ENCODE peak calls at places on chromosome 1, in nine cellular contexts. O is breast epithelium, Y is stomach, U is transverse colon, A is K562, I is GM12878, Z is body of pancreas, B is tibial nerve, V is HCT116. W is an unnamed sample. For H3K4me1, the result is how much of the 10 kb centered on the place peaks cover.

GRCh38 chr1:225852413-225853119 is 29.6 kb downstream of the TMEM63A start:
- DNase-seq in O (no peak), Y (no peak), U (no peak), A (no peak), I (no peak), Z (no peak), B (no peak), V (no peak), W (no peak)

GRCh38 chr1:212918751-212919150 is 31.6 kb upstream of the VASH2 start:
- DNase-seq in O (no peak), Y (no peak), U (no peak), A (no peak), I (no peak), Z (no peak), B (no peak), V (no peak), W (no peak)

GRCh38 chr1:235759336-235759735 is 107.4 kb downstream of the LYST start:
- DNase-seq in O (no peak), Y (no peak), U (no peak), A (no peak), I (no peak), Z (no peak), B (no peak), V (no peak), W (no peak)

GRCh38 chr1:72366473-72366872 is 84.1 kb upstream of the NEGR1 start:
- DNase-seq in O (no peak), Y (no peak), U (no peak), A (no peak), I (no peak), Z (no peak), B (peak), V (no peak), W (no peak)

GRCh38 chr1:2906105-2906504 is 104.6 kb upstream of the TTC34 start:
- DNase-seq in O (no peak), Y (no peak), U (no peak), A (no peak), I (no peak), Z (no peak), B (no peak), V (no peak), W (no peak)

GRCh38 chr1:218886472-218886871 is 287.2 kb upstream of the LYPLAL1 start:
- DNase-seq in O (no peak), Y (no peak), U (no peak), A (no peak), I (no peak), Z (no peak), B (peak), V (no peak), W (peak)

GRCh38 chr1:216173315-216173714 is 249.9 kb downstream of the USH2A start:
- DNase-seq in O (no peak), Y (no peak), U (no peak), A (no peak), I (no peak), Z (no peak), B (no peak), V (no peak), W (no peak)

GRCh38 chr1:206725053-206725963 is 40.6 kb downstream of the MAPKAPK2 start:
- DNase-seq in O (no peak), Y (peak), U (peak), A (peak), I (no peak), Z (peak), B (no peak), V (peak), W (no peak)

GRCh38 chr1:202998836-202999750 is 8.1 kb upstream of the TMEM183A start:
- DNase-seq in O (no peak), Y (peak), U (peak), A (peak), I (peak), Z (peak), B (peak), V (peak), W (peak)

GRCh38 chr1:162530318-162530984 is 31.1 kb upstream of the UAP1 start:
- DNase-seq in O (no peak), Y (no peak), U (peak), A (no peak), I (peak), Z (no peak), B (no peak), V (no peak), W (no peak)

GRCh38 chr1:104163912-104164476 is 414.3 kb downstream of the AMY1C start:
- DNase-seq in O (no peak), Y (no peak), U (no peak), A (no peak), I (no peak), Z (no peak), B (no peak), V (no peak), W (no peak)

GRCh38 chr1:233166896-233167295 is 128.6 kb downstream of the PCNX2 start:
- DNase-seq in O (no peak), Y (no peak), U (no peak), A (no peak), I (no peak), Z (no peak), B (no peak), V (no peak), W (no peak)

GRCh38 chr1:90851711-90852050 is 134.6 kb upstream of the BARHL2 start:
- DNase-seq in O (no peak), Y (no peak), U (no peak), A (no peak), I (no peak), Z (no peak), B (no peak), V (no peak), W (no peak)

GRCh38 chr1:206709772-206710456 is 25.2 kb downstream of the MAPKAPK2 start:
- DNase-seq in O (no peak), Y (no peak), U (no peak), A (peak), I (no peak), Z (no peak), B (no peak), V (no peak), W (no peak)

GRCh38 chr1:2998503-2999100 is 22.7 kb upstream of the ACTRT2 start:
- DNase-seq in O (peak), Y (no peak), U (no peak), A (no peak), I (no peak), Z (no peak), B (no peak), V (no peak), W (no peak)

GRCh38 chr1:185499986-185500626 is 183.1 kb upstream of the IVNS1ABP start:
- DNase-seq in O (no peak), Y (no peak), U (no peak), A (no peak), I (no peak), Z (no peak), B (no peak), V (no peak), W (no peak)

GRCh38 chr1:19439464-19440171 is 45.7 kb downstream of the CAPZB start:
- DNase-seq in O (no peak), Y (no peak), U (no peak), A (peak), I (no peak), Z (no peak), B (no peak), V (no peak), W (no peak)

GRCh38 chr1:147266381-147266780 is 23.9 kb downstream of the CHD1L start:
- DNase-seq in O (no peak), Y (no peak), U (no peak), A (no peak), I (no peak), Z (no peak), B (no peak), V (no peak), W (no peak)
- H3K27ac ChIP-seq in O (no peak), Y (no peak), U (no peak), A (no peak), I (no peak), Z (no peak), B (no peak), V (no peak), W (no peak)

DNA sequence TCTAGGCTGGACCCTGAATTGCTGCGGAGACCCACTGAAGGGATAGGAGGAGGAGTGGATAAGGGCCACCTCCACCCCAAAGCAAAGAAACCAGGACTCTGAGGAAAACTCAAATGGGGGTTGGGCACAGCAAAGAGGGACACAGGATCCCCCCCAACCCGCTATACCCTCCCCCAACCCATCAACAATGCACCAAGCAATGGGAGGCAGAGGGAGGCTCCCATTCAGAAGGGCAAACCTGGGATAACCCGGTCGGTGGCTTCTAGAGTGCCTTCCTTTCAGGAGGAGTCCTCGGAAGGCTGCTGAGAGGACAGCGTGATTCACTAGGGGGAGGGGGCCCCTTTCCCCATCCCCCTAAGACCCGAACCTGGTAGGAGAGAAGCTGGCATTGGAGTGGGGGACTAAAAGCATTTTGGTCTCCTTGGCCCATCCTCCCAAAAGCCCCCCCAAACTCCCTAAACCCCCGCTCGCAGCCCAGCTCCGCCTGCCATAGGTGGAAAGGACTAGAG is 1.3 kb downstream of the MEF2D start:
- DNase-seq in O (no peak), Y (peak), U (peak), A (no peak), I (no peak), Z (no peak), B (no peak), V (no peak), W (no peak)
- H3K4me1 ChIP-seq in O (half or more), Y (half or more), U (half or more), A (half or more), I (half or more), Z (half or more), B (half or more), V (half or more), W (under half)

GRCh38 chr1:26168410-26169167 is at the start of gene C1orf232:
- DNase-seq in O (no peak), Y (no peak), U (no peak), A (no peak), I (no peak), Z (peak), B (no peak), V (no peak), W (no peak)

GRCh38 chr1:26170472-26170821 is 739 bp downstream of the ZNF593 start:
- DNase-seq in O (no peak), Y (no peak), U (no peak), A (no peak), I (no peak), Z (no peak), B (no peak), V (no peak), W (no peak)

GRCh38 chr1:26171084-26172072 is at the start of gene ZNF593OS:
- DNase-seq in O (no peak), Y (no peak), U (no peak), A (peak), I (no peak), Z (no peak), B (no peak), V (no peak), W (no peak)

GRCh38 chr1:26169201-26169600 is 438 bp upstream of the C1orf232 start:
- DNase-seq in O (no peak), Y (no peak), U (no peak), A (no peak), I (no peak), Z (no peak), B (no peak), V (no peak), W (no peak)

DNA sequence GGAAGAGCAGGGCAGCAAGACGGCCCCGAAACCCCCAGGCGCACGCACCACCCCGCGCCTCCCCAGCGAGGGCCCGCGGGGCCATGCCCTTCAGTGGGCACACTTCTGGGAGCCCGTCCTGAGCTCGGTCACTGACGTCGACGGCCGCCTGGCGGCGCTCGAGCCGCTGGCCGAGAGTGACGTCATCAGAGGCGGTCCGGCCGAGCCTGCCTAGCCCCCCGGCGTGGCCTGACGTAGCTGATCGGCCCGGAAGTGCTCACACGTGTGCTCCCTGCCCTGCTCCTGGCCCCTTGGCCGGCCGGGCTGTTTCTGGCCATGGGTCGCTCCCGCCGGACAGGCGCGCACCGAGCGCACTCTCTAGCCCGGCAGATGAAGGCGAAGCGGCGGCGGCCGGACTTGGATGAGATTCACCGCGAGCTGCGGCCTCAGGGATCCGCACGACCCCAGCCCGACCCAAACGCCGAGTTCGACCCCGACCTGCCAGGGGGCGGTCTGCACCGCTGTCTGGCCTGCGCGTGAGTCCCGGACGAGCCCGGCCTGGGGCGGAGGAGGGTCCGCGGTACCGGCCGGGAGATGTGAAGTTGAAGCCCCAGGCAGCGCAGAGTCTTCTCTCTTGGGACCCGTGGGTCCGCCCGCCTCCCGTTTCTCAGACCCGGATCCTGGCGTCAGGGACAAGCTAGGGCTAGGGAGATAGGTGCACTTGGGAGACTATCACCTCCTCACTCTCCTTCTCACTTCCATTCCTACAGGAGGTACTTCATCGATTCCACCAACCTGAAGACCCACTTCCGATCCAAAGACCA is at the start of gene ZNF593:
- DNase-seq in O (peak), Y (peak), U (peak), A (peak), I (peak), Z (peak), B (peak), V (peak), W (peak)
- TF ChIP-seq POLR2A in O (peak), Y (no peak), U (peak), A (peak), I (peak), Z (peak), B (peak), V (no peak), W (peak)

GRCh38 chr1:54579337-54579781 is 31.3 kb downstream of the ACOT11 start:
- DNase-seq in O (no peak), Y (no peak), U (no peak), A (no peak), I (no peak), Z (no peak), B (no peak), V (no peak), W (no peak)
- H3K27ac ChIP-seq in O (peak), Y (peak), U (peak), A (no peak), I (no peak), Z (peak), B (peak), V (no peak), W (peak)